ENCODE peak calls at places on chromosomes 4 and X, in eight cellular contexts. One of them, this sample, is unnamed.

GRCh38 chrX:46567388-46567787 is 6.2 kb upstream of the CHST7 start:
- DNase-seq in iPS-NIHi11: no peak
- DNase-seq in H1: no peak
- DNase-seq in stimulated activated CD8-positive, alpha-beta memory T cell treated with anti-CD3 and anti-CD28 coated beads, Interleukin-12 subunit alpha, Interleukin-12 subunit beta, amount 100 ng/mL, for 4 hours: no peak
- DNase-seq in HEK293T: no peak
- DNase-seq in activated CD8-positive, alpha-beta memory T cell treated with anti-CD3 and anti-CD28 coated beads for 48 hours: no peak
- DNase-seq in H7: no peak
- DNase-seq in lower leg skin: no peak
- DNase-seq in this sample: no peak

GRCh38 chrX:103513476-103514108 is 5.7 kb downstream of the RAB40A start:
- DNase-seq in H1: no peak
- DNase-seq in stimulated activated CD8-positive, alpha-beta memory T cell treated with anti-CD3 and anti-CD28 coated beads, Interleukin-12 subunit alpha, Interleukin-12 subunit beta, amount 100 ng/mL, for 4 hours: no peak
- DNase-seq in HEK293T: no peak
- DNase-seq in activated CD8-positive, alpha-beta memory T cell treated with anti-CD3 and anti-CD28 coated beads for 48 hours: no peak
- DNase-seq in iPS-NIHi11: no peak
- DNase-seq in lower leg skin: no peak
- DNase-seq in H7: no peak
- DNase-seq in this sample: no peak

GRCh38 chrX:28997716-28998115 is 410.5 kb downstream of the IL1RAPL1 start:
- DNase-seq in H1: no peak
- DNase-seq in iPS-NIHi11: no peak
- DNase-seq in H7: no peak
- DNase-seq in lower leg skin: no peak
- DNase-seq in stimulated activated CD8-positive, alpha-beta memory T cell treated with anti-CD3 and anti-CD28 coated beads, Interleukin-12 subunit alpha, Interleukin-12 subunit beta, amount 100 ng/mL, for 4 hours: no peak
- DNase-seq in HEK293T: no peak
- DNase-seq in activated CD8-positive, alpha-beta memory T cell treated with anti-CD3 and anti-CD28 coated beads for 48 hours: no peak
- DNase-seq in this sample: no peak

GRCh38 chr4:70709551-70710080 is 12.1 kb upstream of the RUFY3 start:
- DNase-seq in HEK293T: no peak
- DNase-seq in lower leg skin: no peak
- DNase-seq in H1: no peak
- DNase-seq in activated CD8-positive, alpha-beta memory T cell treated with anti-CD3 and anti-CD28 coated beads for 48 hours: no peak
- DNase-seq in H7: no peak
- DNase-seq in iPS-NIHi11: no peak
- DNase-seq in stimulated activated CD8-positive, alpha-beta memory T cell treated with anti-CD3 and anti-CD28 coated beads, Interleukin-12 subunit alpha, Interleukin-12 subunit beta, amount 100 ng/mL, for 4 hours: no peak
- DNase-seq in this sample: no peak

GRCh38 chr4:74764119-74764518 is 30.2 kb downstream of the BTC start:
- DNase-seq in activated CD8-positive, alpha-beta memory T cell treated with anti-CD3 and anti-CD28 coated beads for 48 hours: no peak
- DNase-seq in iPS-NIHi11: no peak
- DNase-seq in stimulated activated CD8-positive, alpha-beta memory T cell treated with anti-CD3 and anti-CD28 coated beads, Interleukin-12 subunit alpha, Interleukin-12 subunit beta, amount 100 ng/mL, for 4 hours: no peak
- DNase-seq in HEK293T: no peak
- DNase-seq in lower leg skin: no peak
- DNase-seq in H7: no peak
- DNase-seq in H1: no peak
- DNase-seq in this sample: no peak

GRCh38 chr4:94852601-94853000 is 94.8 kb downstream of the BMPR1B start:
- DNase-seq in stimulated activated CD8-positive, alpha-beta memory T cell treated with anti-CD3 and anti-CD28 coated beads, Interleukin-12 subunit alpha, Interleukin-12 subunit beta, amount 100 ng/mL, for 4 hours: no peak
- DNase-seq in iPS-NIHi11: no peak
- DNase-seq in activated CD8-positive, alpha-beta memory T cell treated with anti-CD3 and anti-CD28 coated beads for 48 hours: no peak
- DNase-seq in lower leg skin: no peak
- DNase-seq in HEK293T: no peak
- DNase-seq in H7: no peak
- DNase-seq in H1: no peak
- DNase-seq in this sample: no peak

GRCh38 chrX:150086371-150086770 is 148.1 kb upstream of the EOLA2 start:
- DNase-seq in stimulated activated CD8-positive, alpha-beta memory T cell treated with anti-CD3 and anti-CD28 coated beads, Interleukin-12 subunit alpha, Interleukin-12 subunit beta, amount 100 ng/mL, for 4 hours: no peak
- DNase-seq in activated CD8-positive, alpha-beta memory T cell treated with anti-CD3 and anti-CD28 coated beads for 48 hours: no peak
- DNase-seq in iPS-NIHi11: no peak
- DNase-seq in lower leg skin: no peak
- DNase-seq in H7: no peak
- DNase-seq in HEK293T: no peak
- DNase-seq in H1: no peak
- DNase-seq in this sample: no peak

GRCh38 chr4:4524364-4524763 is 17.5 kb downstream of the STX18 start:
- DNase-seq in H7: no peak
- DNase-seq in stimulated activated CD8-positive, alpha-beta memory T cell treated with anti-CD3 and anti-CD28 coated beads, Interleukin-12 subunit alpha, Interleukin-12 subunit beta, amount 100 ng/mL, for 4 hours: peak; percentile 22
- DNase-seq in HEK293T: no peak
- DNase-seq in H1: no peak
- DNase-seq in activated CD8-positive, alpha-beta memory T cell treated with anti-CD3 and anti-CD28 coated beads for 48 hours: no peak
- DNase-seq in lower leg skin: no peak
- DNase-seq in iPS-NIHi11: peak; percentile 41
- DNase-seq in this sample: peak; percentile 23

GRCh38 chr4:144518181-144518895 is 127.6 kb upstream of the HHIP start:
- DNase-seq in activated CD8-positive, alpha-beta memory T cell treated with anti-CD3 and anti-CD28 coated beads for 48 hours: no peak
- DNase-seq in lower leg skin: no peak
- DNase-seq in H7: no peak
- DNase-seq in H1: no peak
- DNase-seq in HEK293T: no peak
- DNase-seq in iPS-NIHi11: no peak
- DNase-seq in stimulated activated CD8-positive, alpha-beta memory T cell treated with anti-CD3 and anti-CD28 coated beads, Interleukin-12 subunit alpha, Interleukin-12 subunit beta, amount 100 ng/mL, for 4 hours: no peak
- DNase-seq in this sample: no peak

GRCh38 chr4:114349543-114350175 is 248.9 kb upstream of the UGT8 start:
- DNase-seq in lower leg skin: no peak
- DNase-seq in iPS-NIHi11: no peak
- DNase-seq in H1: no peak
- DNase-seq in activated CD8-positive, alpha-beta memory T cell treated with anti-CD3 and anti-CD28 coated beads for 48 hours: no peak
- DNase-seq in stimulated activated CD8-positive, alpha-beta memory T cell treated with anti-CD3 and anti-CD28 coated beads, Interleukin-12 subunit alpha, Interleukin-12 subunit beta, amount 100 ng/mL, for 4 hours: no peak
- DNase-seq in HEK293T: no peak
- DNase-seq in H7: no peak
- DNase-seq in this sample: no peak

This sample was measured in A673.